ENCODE peak calls at places on chromosomes 1 and 21, in eight cellular contexts. L is AG10803, X is vagina, Y is psoas muscle, P is hepatocyte, C is upper lobe of right lung, F is choroid plexus epithelial cell, K is fibroblast of mammary gland. O is an unnamed sample.

GRCh38 chr1:219710529-219711194 is 97.8 kb upstream of the ZC3H11B start:
- DNase-seq in K (peak), L (peak), F (peak), Y (no peak), X (no peak), C (no peak), P (no peak), O (no peak)

GRCh38 chr21:14630556-14631069 is 84.5 kb upstream of the SAMSN1 start:
- DNase-seq in P (no peak), F (peak), C (no peak), Y (no peak), K (no peak), X (no peak), L (no peak), O (no peak)

GRCh38 chr1:81549588-81550127 is 251.1 kb upstream of the ADGRL2 start:
- DNase-seq in F (peak), P (peak), K (peak), X (no peak), Y (no peak), C (no peak), L (peak), O (no peak)

GRCh38 chr1:29551123-29551522 is 314.8 kb downstream of the PTPRU start:
- DNase-seq in P (no peak), C (peak), L (no peak), Y (no peak), K (no peak), X (no peak), F (no peak), O (no peak)

GRCh38 chr1:21232044-21232443 is 55.3 kb upstream of the EIF4G3 start:
- DNase-seq in Y (no peak), P (peak), L (peak), X (no peak), F (peak), K (peak), C (no peak), O (peak)

GRCh38 chr21:32713726-32714125 is 14.1 kb downstream of the SYNJ1 start:
- DNase-seq in P (no peak), Y (no peak), C (no peak), K (no peak), L (no peak), X (no peak), F (no peak), O (no peak)

GRCh38 chr1:175521265-175522040 is 221.9 kb downstream of the TNR start:
- DNase-seq in Y (no peak), X (no peak), L (no peak), K (no peak), C (no peak), F (no peak), P (no peak), O (no peak)

GRCh38 chr1:179036844-179037465 is 11.3 kb downstream of the FAM20B start:
- DNase-seq in C (no peak), Y (no peak), P (no peak), L (peak), F (no peak), K (peak), X (no peak), O (no peak)

GRCh38 chr1:50423670-50424000 is 392 bp upstream of the DMRTA2 start:
- DNase-seq in L (no peak), X (no peak), C (no peak), F (no peak), K (no peak), Y (no peak), P (no peak), O (no peak)

GRCh38 chr21:42201615-42202161 is 17.3 kb upstream of the ABCG1 start:
- DNase-seq in L (no peak), C (no peak), P (no peak), F (no peak), X (no peak), Y (no peak), K (no peak), O (no peak)

GRCh38 chr1:206505702-206506375 is 1.5 kb upstream of the RASSF5 start:
- DNase-seq in Y (peak), X (no peak), P (no peak), L (peak), F (peak), K (peak), C (peak), O (no peak)

GRCh38 chr1:3852711-3853498 is 4.1 kb downstream of the CEP104 start:
- DNase-seq in X (no peak), C (no peak), P (no peak), Y (no peak), K (no peak), L (no peak), F (no peak), O (no peak)

GRCh38 chr1:185213086-185213485 is 56.1 kb downstream of the SWT1 start:
- DNase-seq in K (peak), L (peak), C (no peak), Y (no peak), F (peak), X (no peak), P (no peak), O (no peak)

GRCh38 chr1:64000021-64000420 is 203.4 kb upstream of the UBE2U start:
- DNase-seq in Y (no peak), X (no peak), P (no peak), F (peak), C (no peak), K (peak), L (no peak), O (no peak)

GRCh38 chr1:184020855-184021254 is 16.7 kb downstream of the COLGALT2 start:
- DNase-seq in L (no peak), X (no peak), C (no peak), Y (no peak), F (no peak), P (no peak), K (no peak), O (no peak)

GRCh38 chr1:93081716-93082115 is 2.6 kb downstream of the MTF2 start:
- DNase-seq in X (no peak), L (peak), P (no peak), K (peak), C (no peak), Y (no peak), F (peak), O (no peak)

GRCh38 chr1:32014199-32014936 is 700 bp downstream of the KHDRBS1 start:
- DNase-seq in C (peak), F (peak), Y (peak), L (peak), P (peak), K (peak), X (peak), O (peak)

GRCh38 chr21:19322360-19322759 is 918.8 kb upstream of the TMPRSS15 start:
- DNase-seq in X (no peak), L (no peak), C (no peak), F (peak), P (no peak), Y (no peak), K (peak), O (no peak)

DNA sequence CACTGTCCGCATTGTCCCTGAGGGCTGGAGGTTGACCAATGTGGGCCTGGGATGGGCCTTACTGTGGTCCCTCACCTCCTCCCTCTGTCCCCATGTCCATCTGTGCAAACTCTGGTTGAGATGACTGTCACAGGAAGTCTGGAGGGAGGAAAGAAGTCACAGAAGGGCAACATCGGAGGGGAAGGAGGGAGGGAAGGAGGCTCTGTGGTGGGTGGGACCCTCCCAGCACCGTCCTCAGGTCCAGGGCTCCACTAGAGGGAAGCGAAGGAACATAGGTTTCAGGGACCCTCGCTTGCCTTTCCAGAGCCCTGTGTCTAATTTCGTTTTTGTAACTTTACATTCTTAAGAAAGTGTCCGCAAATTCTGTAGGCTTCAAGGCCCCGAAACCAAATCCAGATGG is 111.3 kb upstream of the SLC44A3 start:
- DNase-seq in Y (no peak), P (no peak), K (no peak), C (no peak), X (no peak), L (no peak), F (no peak), O (no peak)
- TF ChIP-seq CTCF in Y (no peak), P (no peak), K (no peak), C (no peak), X (no peak), L (no peak), F (no peak), O (no peak)

DNA sequence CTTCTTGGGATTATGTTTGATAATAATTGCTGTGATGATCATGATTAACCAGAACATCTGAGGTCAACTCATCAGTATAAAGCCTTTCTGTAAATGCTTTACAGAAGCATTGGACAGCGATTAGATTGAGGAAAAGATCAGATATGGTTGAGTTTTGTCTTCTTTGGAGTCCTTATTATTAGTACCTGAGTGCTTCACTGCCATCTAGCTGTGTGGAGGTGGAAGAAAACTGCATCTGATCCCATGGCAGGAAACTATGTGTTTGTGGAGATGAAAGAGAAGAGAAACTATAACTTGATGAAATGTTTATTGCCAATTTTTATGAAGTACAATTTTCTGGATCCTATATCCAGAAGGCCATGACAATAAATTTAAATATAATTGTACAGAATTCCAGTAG is 11.4 kb downstream of the FLG2 start:
- DNase-seq in X (no peak), L (no peak), F (peak), C (no peak), P (no peak), K (peak), Y (no peak), O (no peak)
- TF ChIP-seq CTCF in X (no peak), L (peak), F (peak), C (no peak), P (no peak), K (peak), Y (no peak), O (no peak)

GRCh38 chr1:34547043-34547674 is 207.7 kb upstream of the GJB5 start:
- DNase-seq in P (peak), L (peak), C (no peak), Y (no peak), F (peak), K (no peak), X (peak), O (no peak)
- TF ChIP-seq CTCF in P (peak), L (peak), C (peak), Y (no peak), F (no peak), K (no peak), X (no peak), O (peak)

DNA sequence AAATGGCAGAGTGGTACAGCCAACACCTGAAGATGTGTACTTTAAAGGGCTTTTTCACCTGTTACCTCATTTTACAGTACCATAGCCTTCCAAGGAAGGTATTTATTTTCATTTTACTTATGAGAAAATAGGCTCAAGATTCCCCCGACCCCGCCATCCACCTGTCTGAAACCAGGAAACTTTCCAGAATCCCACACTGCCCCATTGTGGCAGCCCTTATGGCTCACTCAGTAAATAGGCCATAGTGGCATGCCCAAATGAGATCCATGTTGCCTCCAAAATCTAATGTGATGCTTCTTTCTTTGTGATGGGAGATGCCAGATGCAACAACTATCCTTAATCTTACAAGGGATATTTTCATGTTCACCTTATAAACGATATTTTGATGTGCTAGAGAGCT is 97.8 kb downstream of the EBNA1BP2 start:
- DNase-seq in Y (no peak), L (no peak), K (no peak), P (no peak), C (no peak), X (no peak), F (no peak), O (no peak)
- TF ChIP-seq CTCF in Y (no peak), L (no peak), K (no peak), P (no peak), C (no peak), X (no peak), F (peak), O (no peak)

DNA sequence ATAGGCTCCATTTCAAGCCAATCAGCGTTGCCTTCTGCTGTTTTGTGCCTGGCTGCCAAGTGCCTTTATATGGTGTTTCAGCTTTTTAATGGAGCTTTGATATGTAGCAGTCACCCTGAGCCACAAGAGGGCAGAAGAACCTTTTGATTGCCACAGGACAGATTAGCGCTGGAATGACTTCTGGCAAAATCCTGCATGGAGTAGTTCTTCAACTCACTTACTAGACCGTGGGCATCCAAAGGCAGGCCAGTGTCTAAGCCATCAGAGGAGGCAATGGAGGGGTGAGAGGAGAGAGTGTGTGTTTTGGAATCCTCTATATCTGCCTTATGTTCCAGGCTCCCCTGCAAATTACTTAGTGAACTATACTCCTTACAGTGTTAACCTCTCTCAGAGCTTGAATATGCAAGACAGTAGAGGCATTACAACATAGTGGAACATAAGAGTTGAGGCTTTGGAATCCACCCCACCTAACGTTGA is 56.2 kb downstream of the ST3GAL3 start:
- DNase-seq in X (no peak), Y (peak), C (no peak), P (peak), F (peak), L (peak), K (peak), O (no peak)
- TF ChIP-seq CTCF in X (peak), Y (peak), C (peak), P (peak), F (peak), L (peak), K (peak), O (peak)